ENCODE peak calls at places on chromosomes 16 and 17, in ten cellular contexts. G, V, X, Y, N, R, M, Q, Z and H are unnamed samples.

GRCh38 chr17:265726-266125 is 84.3 kb upstream of the DOC2B start:
- DNase-seq in G (no peak), V (no peak), X (no peak), Y (no peak), N (no peak), R (no peak), M (no peak), Q (no peak), Z (peak; percentile 8), H (no peak)

GRCh38 chr17:39365252-39365651 is 36.2 kb downstream of the FBXL20 start:
- DNase-seq in G (no peak), V (no peak), X (no peak), Y (peak; percentile 66), N (no peak), R (no peak), M (peak; percentile 37), Q (no peak), Z (no peak), H (peak; percentile 66)

GRCh38 chr17:48048321-48049140 is at the start of gene NFE2L1:
- DNase-seq in G (peak; percentile 94), V (peak; percentile 89), X (peak; percentile 59), Y (peak; percentile 94), N (peak; percentile 54), R (peak; percentile 94), M (peak; percentile 85), Q (peak; percentile 76), Z (peak; percentile 73), H (peak; percentile 93)

GRCh38 chr16:88732172-88732960 is 26.1 kb downstream of the CTU2 start:
- DNase-seq in G (no peak), V (no peak), X (no peak), Y (no peak), N (no peak), R (no peak), M (no peak), Q (no peak), Z (no peak), H (no peak)

GRCh38 chr17:17119533-17119932 is 77.3 kb downstream of the MPRIP start:
- DNase-seq in G (no peak), V (peak; percentile 64), X (peak; percentile 57), Y (peak; percentile 37), N (no peak), R (no peak), M (peak; percentile 79), Q (no peak), Z (no peak), H (no peak)

GRCh38 chr17:72665841-72666518 is 426.5 kb downstream of the SLC39A11 start:
- DNase-seq in G (peak; percentile 75), V (no peak), X (no peak), Y (no peak), N (peak; percentile 27), R (no peak), M (no peak), Q (no peak), Z (no peak), H (peak; percentile 36)

GRCh38 chr16:68242926-68243858 is 2.0 kb upstream of the PLA2G15 start:
- DNase-seq in G (no peak), V (no peak), X (no peak), Y (no peak), N (no peak), R (no peak), M (no peak), Q (no peak), Z (no peak), H (no peak)

GRCh38 chr17:45123930-45124796 is 8.2 kb downstream of the PLCD3 start:
- DNase-seq in G (no peak), V (peak; percentile 79), X (no peak), Y (peak; percentile 86), N (no peak), R (peak; percentile 89), M (peak; percentile 97), Q (peak; percentile 86), Z (no peak), H (peak; percentile 94)

GRCh38 chr17:58335779-58336455 is 7.3 kb upstream of the TSPOAP1 start:
- DNase-seq in G (no peak), V (peak; percentile 44), X (peak; percentile 68), Y (no peak), N (no peak), R (no peak), M (no peak), Q (no peak), Z (no peak), H (no peak)

GRCh38 chr16:84486126-84486525 is 18.3 kb downstream of the MEAK7 start:
- DNase-seq in G (no peak), V (no peak), X (no peak), Y (no peak), N (no peak), R (no peak), M (no peak), Q (no peak), Z (no peak), H (no peak)

GRCh38 chr16:17343729-17344128 is 127.0 kb downstream of the XYLT1 start:
- DNase-seq in G (no peak), V (no peak), X (no peak), Y (no peak), N (no peak), R (no peak), M (no peak), Q (no peak), Z (no peak), H (no peak)

GRCh38 chr16:11637320-11637719 is 30.9 kb upstream of the SNN start:
- DNase-seq in G (peak; percentile 61), V (no peak), X (no peak), Y (no peak), N (no peak), R (no peak), M (no peak), Q (no peak), Z (no peak), H (no peak)

GRCh38 chr17:79721993-79722671 is 8.6 kb upstream of the ENPP7 start:
- DNase-seq in G (peak; percentile 34), V (no peak), X (no peak), Y (no peak), N (peak; percentile 11), R (peak; percentile 32), M (no peak), Q (peak; percentile 14), Z (no peak), H (no peak)

GRCh38 chr16:87824016-87824990 is 45.0 kb downstream of the SLC7A5 start:
- DNase-seq in G (no peak), V (no peak), X (no peak), Y (no peak), N (no peak), R (no peak), M (no peak), Q (no peak), Z (no peak), H (no peak)

GRCh38 chr17:7313028-7313889 is 1.9 kb downstream of the GPS2 start:
- DNase-seq in G (no peak), V (peak; percentile 9), X (no peak), Y (no peak), N (no peak), R (no peak), M (no peak), Q (no peak), Z (no peak), H (no peak)